ENCODE peak calls at places on chromosomes 11 and 22, in ten cellular contexts. W, F, R, K, U, N, G, O, T and J are unnamed samples.
A peak's percentile ranks its signal among the peaks of the same experiment; 100 is the strongest.

GRCh38 chr11:112464949-112465348 is 204.3 kb upstream of the PLET1 start:
- DNase-seq in N (no peak), U (no peak), G (no peak), R (no peak), W (no peak), O (no peak), T (no peak), K (no peak), F (no peak), J (no peak)

GRCh38 chr22:42933783-42934144 is 76.7 kb upstream of the ARFGAP3 start:
- DNase-seq in G (no peak), W (no peak), U (no peak), T (peak; percentile 48), O (peak; percentile 42), F (no peak), R (peak; percentile 94), K (no peak), N (no peak), J (peak; percentile 97)

GRCh38 chr22:27226666-27227065 is 569.3 kb downstream of the MIAT start:
- DNase-seq in T (no peak), G (no peak), W (no peak), K (no peak), F (no peak), U (no peak), O (no peak), N (no peak), R (no peak), J (no peak)

GRCh38 chr11:114116800-114117199 is 57.3 kb downstream of the ZBTB16 start:
- DNase-seq in F (no peak), N (no peak), W (no peak), K (no peak), G (no peak), R (no peak), O (no peak), T (no peak), U (no peak), J (no peak)

GRCh38 chr22:23685205-23685784 is 5.5 kb upstream of the RGL4 start:
- DNase-seq in W (no peak), O (no peak), R (peak; percentile 47), F (no peak), K (no peak), U (no peak), T (no peak), G (no peak), N (no peak), J (no peak)

GRCh38 chr11:17649696-17650600 is 69.4 kb upstream of the MYOD1 start:
- DNase-seq in T (no peak), F (no peak), K (no peak), G (no peak), N (no peak), U (no peak), O (no peak), W (no peak), R (peak; percentile 6), J (peak; percentile 30)

GRCh38 chr11:116874251-116874650 is 36.8 kb upstream of the APOA1 start:
- DNase-seq in O (no peak), F (no peak), N (no peak), G (no peak), K (no peak), U (no peak), T (no peak), R (peak; percentile 50), W (no peak), J (no peak)

GRCh38 chr11:107849791-107850190 is 8.8 kb downstream of the SLC35F2 start:
- DNase-seq in T (no peak), R (no peak), F (no peak), W (no peak), G (no peak), O (no peak), N (no peak), K (no peak), U (no peak), J (no peak)

GRCh38 chr11:64314146-64314804 is 3.1 kb downstream of the TRMT112 start:
- DNase-seq in G (no peak), O (no peak), N (no peak), T (no peak), F (no peak), R (no peak), U (no peak), K (no peak), W (no peak), J (no peak)
- TF ChIP-seq CTCF in G (no peak), O (no peak), N (no peak), T (no peak), F (no peak), R (peak; percentile 28), U (no peak), K (no peak), W (no peak), J (peak; percentile 22)

GRCh38 chr11:95922099-95922498 is 1.8 kb downstream of the MTMR2 start:
- DNase-seq in R (peak; percentile 28), O (no peak), T (no peak), U (no peak), K (no peak), N (no peak), G (no peak), W (no peak), F (no peak), J (no peak)
- H3K4me3 ChIP-seq in R (peak overlapping the region; percentile 90), O (no peak overlapping the region), T (no peak overlapping the region), U (peak overlapping the region; percentile 86), K (no peak overlapping the region), N (no peak overlapping the region), G (no peak overlapping the region), W (no peak overlapping the region), F (peak overlapping the region; percentile 84), J (no peak overlapping the region)

GRCh38 chr22:35838849-35839646 is 121.4 kb downstream of the APOL5 start:
- DNase-seq in R (peak; percentile 82), K (no peak), U (no peak), O (peak; percentile 57), G (peak; percentile 17), T (peak; percentile 25), F (peak; percentile 38), W (no peak), N (peak; percentile 84), J (peak; percentile 79)

GRCh38 chr22:35837328-35837727 is 119.7 kb downstream of the APOL5 start:
- DNase-seq in N (no peak), R (no peak), U (no peak), K (no peak), W (no peak), F (no peak), O (no peak), T (no peak), G (no peak), J (no peak)

GRCh38 chr22:35835267-35835997 is 117.8 kb downstream of the APOL5 start:
- DNase-seq in G (no peak), U (no peak), N (no peak), T (no peak), F (no peak), W (no peak), O (no peak), R (peak; percentile 79), K (no peak), J (no peak)

GRCh38 chr22:35834080-35834479 is 116.4 kb downstream of the APOL5 start:
- DNase-seq in N (no peak), O (no peak), U (no peak), R (no peak), K (no peak), G (no peak), T (no peak), W (no peak), F (no peak), J (no peak)

GRCh38 chr22:35835998-35836691 is 118.5 kb downstream of the APOL5 start:
- DNase-seq in G (peak; percentile 58), N (peak; percentile 76), U (no peak), T (no peak), K (no peak), R (peak; percentile 96), F (peak; percentile 63), W (no peak), O (peak; percentile 20), J (peak; percentile 86)
- TF ChIP-seq CTCF in G (no peak), N (no peak), U (no peak), T (no peak), K (no peak), R (no peak), F (no peak), W (no peak), O (no peak), J (no peak)

GRCh38 chr11:15489281-15489680 is 374.6 kb downstream of the INSC start:
- DNase-seq in R (no peak), W (no peak), O (no peak), U (no peak), N (no peak), T (no peak), G (no peak), F (no peak), K (no peak), J (no peak)

GRCh38 chr11:15485432-15485831 is 370.7 kb downstream of the INSC start:
- DNase-seq in G (no peak), U (no peak), R (no peak), T (no peak), N (no peak), F (no peak), O (no peak), W (no peak), K (no peak), J (no peak)

GRCh38 chr11:15493921-15494630 is 379.4 kb downstream of the INSC start:
- DNase-seq in R (no peak), N (no peak), U (no peak), O (no peak), K (no peak), W (no peak), G (peak; percentile 9), F (no peak), T (no peak), J (peak; percentile 47)

GRCh38 chr11:15493066-15493465 is 378.3 kb downstream of the INSC start:
- DNase-seq in R (no peak), O (no peak), T (peak; percentile 24), W (no peak), G (no peak), U (no peak), N (no peak), F (no peak), K (no peak), J (peak; percentile 73)

GRCh38 chr11:15490535-15490934 is 375.8 kb downstream of the INSC start:
- DNase-seq in G (no peak), T (no peak), W (no peak), N (no peak), F (no peak), U (no peak), O (no peak), K (no peak), R (no peak), J (no peak)
- H3K4me3 ChIP-seq in G (no peak overlapping the region), T (no peak overlapping the region), W (no peak overlapping the region), N (no peak overlapping the region), F (no peak overlapping the region), U (no peak overlapping the region), O (no peak overlapping the region), K (no peak overlapping the region), R (no peak overlapping the region), J (no peak overlapping the region)